ENCODE peak calls at places on chromosome 12, in four cellular contexts. R is suprapubic skin, I is H1, E is breast epithelium. W is an unnamed sample.
A peak's percentile ranks its signal among the peaks of the same experiment; 100 is the strongest.

GRCh38 chr12:124814741-124815613 is 48.7 kb downstream of the SCARB1 start:
- DNase-seq in R (no peak), I (no peak), E (no peak), W (peak; percentile 64)

GRCh38 chr12:60529723-60530122 is 933.9 kb downstream of the SLC16A7 start:
- DNase-seq in R (no peak), I (no peak), E (no peak), W (no peak)

GRCh38 chr12:16603265-16603915 is 2.6 kb downstream of the LMO3 start:
- DNase-seq in R (no peak), I (no peak), E (no peak), W (no peak)

GRCh38 chr12:121776190-121777098 is 17.0 kb downstream of the RHOF start:
- DNase-seq in R (peak; percentile 92), I (no peak), E (no peak), W (peak; percentile 94)

GRCh38 chr12:107105410-107105703 is 12.0 kb upstream of the CRY1 start:
- DNase-seq in R (no peak), I (no peak), E (no peak), W (no peak)

GRCh38 chr12:46065412-46066166 is 75.2 kb upstream of the SCAF11 start:
- DNase-seq in R (no peak), I (no peak), E (no peak), W (no peak)

GRCh38 chr12:48197549-48197966 is 5.5 kb downstream of the OR10AD1 start:
- DNase-seq in R (no peak), I (no peak), E (no peak), W (no peak)

GRCh38 chr12:69338120-69338859 is 9.9 kb upstream of the LYZ start:
- DNase-seq in R (no peak), I (no peak), E (no peak), W (no peak)

GRCh38 chr12:10395390-10395998 is 5.7 kb upstream of the KLRK1 start:
- DNase-seq in R (no peak), I (no peak), E (peak; percentile 69), W (no peak)

DNA sequence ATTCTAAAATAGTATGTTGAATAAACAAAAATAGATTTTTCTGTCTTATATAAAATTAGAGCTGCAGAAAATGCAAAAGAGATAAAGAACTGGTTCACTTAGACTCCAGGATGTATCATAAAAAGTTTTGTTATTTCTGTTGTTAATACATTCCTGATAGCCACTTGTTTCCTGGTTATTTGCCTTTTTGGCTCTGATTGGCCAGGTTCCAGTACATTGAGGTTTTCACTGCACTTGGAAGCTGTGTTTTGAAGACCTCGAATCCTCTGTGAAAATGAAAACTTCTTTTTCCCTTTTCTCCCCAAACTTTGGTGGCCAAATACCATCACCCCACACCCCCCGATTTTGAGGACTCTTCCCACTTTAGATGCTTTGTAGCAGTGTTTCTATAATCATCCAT is 525.3 kb downstream of the MED13L start:
- DNase-seq in R (no peak), I (no peak), E (no peak), W (no peak)
- TF ChIP-seq POLR2AphosphoS5 in R (no peak), I (no peak), E (no peak), W (no peak)

DNA sequence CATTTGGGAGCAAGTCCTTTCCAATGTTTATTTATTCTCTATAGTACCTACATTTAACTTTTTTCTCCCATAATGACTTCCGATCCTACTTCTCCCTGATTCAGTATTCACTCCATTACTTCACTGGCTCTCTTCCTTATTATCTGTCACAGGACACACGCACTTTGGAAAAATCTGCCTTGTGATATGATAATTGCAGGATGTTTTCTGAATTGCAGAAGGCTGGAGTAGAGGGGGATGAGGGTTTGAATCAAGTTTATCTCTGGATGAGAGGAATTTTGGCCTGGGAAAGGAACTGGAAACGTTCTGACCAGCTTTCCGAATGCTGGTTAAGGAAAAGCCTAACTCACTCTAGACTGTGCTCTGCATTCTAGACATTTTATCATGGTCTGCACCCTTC is 75.0 kb downstream of the HMGA2 start:
- DNase-seq in R (no peak), I (no peak), E (no peak), W (no peak)
- H3K4me1 ChIP-seq in R (no peaks in the 10 kb centered on the region), I (peaks cover 13% of the 10 kb centered on the region), E (no peaks in the 10 kb centered on the region), W (no peaks in the 10 kb centered on the region)

GRCh38 chr12:23566133-23566532 is 383.3 kb downstream of the SOX5 start:
- DNase-seq in R (no peak), I (no peak), E (no peak), W (no peak)
- TF ChIP-seq POLR2AphosphoS5 in R (no peak), I (no peak), E (no peak), W (no peak)

GRCh38 chr12:31369712-31370521 is 44.0 kb upstream of the SINHCAF start:
- DNase-seq in R (no peak), I (no peak), E (no peak), W (no peak)
- H3K4me1 ChIP-seq in R (peaks cover 18% of the 10 kb centered on the region), I (peaks cover 24% of the 10 kb centered on the region), E (no peaks in the 10 kb centered on the region), W (peaks cover 9% of the 10 kb centered on the region)

W was measured in upper lobe of left lung.